ENCODE peak calls at places on chromosomes 1 and 21, in eight cellular contexts. P, T, B, C, Y, E, J and R are unnamed samples.

GRCh38 chr1:114758251-114758832 is 558 bp upstream of the CSDE1 start:
- DNase-seq in B (no peak), E (no peak), P (no peak), T (peak), Y (no peak), C (no peak), J (no peak), R (no peak)

GRCh38 chr1:75630004-75630403 is 19.1 kb upstream of the SLC44A5 start:
- DNase-seq in P (no peak), C (no peak), E (no peak), Y (no peak), J (peak), B (no peak), T (no peak), R (no peak)

GRCh38 chr1:218374972-218375371 is 29.8 kb downstream of the TGFB2 start:
- DNase-seq in E (no peak), P (no peak), B (no peak), Y (no peak), C (no peak), J (no peak), T (peak), R (no peak)

GRCh38 chr1:25544243-25544764 is 898 bp downstream of the LDLRAP1 start:
- DNase-seq in P (no peak), C (no peak), J (no peak), T (no peak), B (no peak), E (no peak), Y (no peak), R (no peak)

GRCh38 chr1:117860906-117861610 is 68.4 kb downstream of the GDAP2 start:
- DNase-seq in J (no peak), T (no peak), Y (no peak), P (peak), E (peak), C (no peak), B (no peak), R (no peak)

GRCh38 chr1:116481934-116482333 is 88.9 kb downstream of the CD58 start:
- DNase-seq in E (no peak), B (no peak), C (no peak), P (no peak), Y (no peak), J (no peak), T (no peak), R (no peak)

GRCh38 chr21:31184462-31184861 is 146.2 kb upstream of the KRTAP19-8 start:
- DNase-seq in P (no peak), T (no peak), C (peak), Y (no peak), E (no peak), J (no peak), B (no peak), R (no peak)

GRCh38 chr1:109769335-109770078 is 5.8 kb upstream of the EPS8L3 start:
- DNase-seq in E (no peak), Y (no peak), J (no peak), B (no peak), C (no peak), P (peak), T (peak), R (no peak)

GRCh38 chr1:3903141-3904005 is 3.3 kb upstream of the C1orf174 start:
- DNase-seq in B (no peak), J (no peak), P (no peak), E (no peak), C (no peak), Y (no peak), T (no peak), R (no peak)

GRCh38 chr1:207365063-207365462 is 43.6 kb downstream of the CD55 start:
- DNase-seq in P (no peak), E (no peak), J (no peak), C (no peak), Y (no peak), B (no peak), T (no peak), R (no peak)

GRCh38 chr21:33566514-33566913 is 22.0 kb downstream of the DONSON start:
- DNase-seq in T (no peak), J (no peak), P (no peak), B (no peak), E (no peak), C (no peak), Y (no peak), R (no peak)

GRCh38 chr21:41832230-41833137 is 46.7 kb downstream of the PRDM15 start:
- DNase-seq in C (no peak), P (no peak), J (no peak), B (no peak), T (no peak), Y (no peak), E (no peak), R (no peak)

GRCh38 chr1:46530311-46530710 is 21.1 kb downstream of the KNCN start:
- DNase-seq in Y (no peak), P (no peak), E (no peak), J (no peak), C (no peak), T (no peak), B (no peak), R (no peak)

GRCh38 chr1:212656730-212657129 is 42.9 kb downstream of the BATF3 start:
- DNase-seq in Y (no peak), P (no peak), B (no peak), E (no peak), C (no peak), T (no peak), J (no peak), R (no peak)

GRCh38 chr21:29091032-29091431 is 17.6 kb upstream of the CCT8 start:
- DNase-seq in E (no peak), T (peak), B (peak), P (peak), Y (no peak), C (no peak), J (no peak), R (no peak)

GRCh38 chr1:26856181-26856580 is 6.8 kb upstream of the SFN start:
- DNase-seq in P (no peak), E (no peak), T (no peak), C (no peak), J (no peak), Y (no peak), B (no peak), R (no peak)

GRCh38 chr1:54069792-54070548 is 16.6 kb downstream of the TCEANC2 start:
- DNase-seq in T (peak), Y (peak), J (no peak), C (no peak), B (no peak), P (peak), E (no peak), R (no peak)

GRCh38 chr1:106584663-106585062 is 471.8 kb upstream of the PRMT6 start:
- DNase-seq in T (peak), B (no peak), J (no peak), C (no peak), E (no peak), P (no peak), Y (no peak), R (no peak)

GRCh38 chr1:179953974-179954493 is 576 bp upstream of the CEP350 start:
- DNase-seq in T (peak), Y (peak), J (peak), P (no peak), E (no peak), B (peak), C (peak), R (peak)

GRCh38 chr1:109275706-109276345 is 7.1 kb downstream of the PSRC1 start:
- DNase-seq in J (no peak), P (no peak), E (no peak), C (no peak), T (peak), B (no peak), Y (no peak), R (no peak)

GRCh38 chr1:47507921-47508894 is 70.4 kb downstream of the FOXD2 start:
- DNase-seq in P (no peak), T (peak), E (no peak), J (peak), B (no peak), Y (peak), C (peak), R (peak)

GRCh38 chr1:203104096-203104495 is 18.3 kb upstream of the MYOG start:
- DNase-seq in C (no peak), J (no peak), B (no peak), P (no peak), T (no peak), Y (no peak), E (no peak), R (no peak)

GRCh38 chr21:46048926-46049889 is 48.7 kb upstream of the COL6A2 start:
- DNase-seq in Y (no peak), C (no peak), J (peak), P (peak), T (peak), E (no peak), B (peak), R (no peak)

GRCh38 chr1:112581530-112582192 is 37.3 kb downstream of the ST7L start:
- DNase-seq in C (no peak), T (no peak), J (no peak), E (no peak), Y (no peak), B (no peak), P (peak), R (no peak)

GRCh38 chr1:67559222-67559700 is 125.7 kb upstream of the GADD45A start:
- DNase-seq in P (no peak), T (peak), Y (no peak), C (no peak), B (peak), E (no peak), J (no peak), R (no peak)

GRCh38 chr1:28078680-28079626 is 9.5 kb downstream of the EYA3 start:
- DNase-seq in B (no peak), E (no peak), Y (no peak), P (peak), J (no peak), C (no peak), T (peak), R (no peak)

GRCh38 chr21:44874240-44874496 is 678 bp upstream of the PTTG1IP start:
- DNase-seq in J (no peak), Y (no peak), P (no peak), B (no peak), C (no peak), T (no peak), E (no peak), R (no peak)

GRCh38 chr1:55803429-55803828 is 588.3 kb upstream of the USP24 start:
- DNase-seq in T (no peak), C (no peak), Y (no peak), J (no peak), B (no peak), E (no peak), P (no peak), R (no peak)

GRCh38 chr1:175508320-175509110 is 234.9 kb downstream of the TNR start:
- DNase-seq in B (no peak), Y (no peak), C (no peak), P (no peak), T (peak), E (no peak), J (no peak), R (no peak)

GRCh38 chr21:33898546-33898945 is 17.1 kb downstream of the ATP5PO start:
- DNase-seq in T (no peak), J (no peak), B (no peak), C (no peak), P (no peak), E (no peak), Y (no peak), R (no peak)

GRCh38 chr21:41885341-41886024 is 6.3 kb upstream of the PRDM15 start:
- DNase-seq in J (no peak), C (no peak), E (no peak), B (no peak), Y (no peak), T (no peak), P (no peak), R (no peak)

GRCh38 chr1:91730781-91731732 is 154.9 kb downstream of the TGFBR3 start:
- DNase-seq in J (no peak), T (peak), B (no peak), C (no peak), P (no peak), E (no peak), Y (no peak), R (no peak)

GRCh38 chr1:223843934-223844333 is 1.8 kb downstream of the TP53BP2 start:
- DNase-seq in P (no peak), B (no peak), J (no peak), E (no peak), C (no peak), T (no peak), Y (no peak), R (no peak)

GRCh38 chr21:35504277-35504676 is 455.2 kb upstream of the RUNX1 start:
- DNase-seq in J (no peak), T (no peak), E (no peak), P (no peak), Y (no peak), C (no peak), B (no peak), R (no peak)

GRCh38 chr1:211697356-211697755 is 21.9 kb upstream of the NEK2 start:
- DNase-seq in Y (peak), C (no peak), B (no peak), E (no peak), P (no peak), T (no peak), J (no peak), R (peak)

GRCh38 chr1:201614262-201615015 is 75.5 kb downstream of the NAV1 start:
- DNase-seq in P (no peak), T (no peak), C (no peak), J (peak), B (no peak), E (no peak), Y (no peak), R (no peak)

GRCh38 chr1:46302091-46303037 is 1.1 kb downstream of the LRRC41 start:
- DNase-seq in Y (peak), C (peak), B (peak), J (peak), E (no peak), P (no peak), T (peak), R (peak)